ENCODE peak calls at places on chromosomes 16 and 17, in four cellular contexts. A is tibial nerve; M is naive thymus-derived CD4-positive, alpha-beta T cell; I is fibroblast of lung. H is an unnamed sample. For H3K27me3 and H3K4me1, the result is how much of the 10 kb centered on the place peaks cover.

GRCh38 chr16:70594569-70594968 is 51.8 kb upstream of the IL34 start:
- DNase-seq in A (peak), M (no peak), I (no peak), H (no peak)

GRCh38 chr17:10743316-10744009 is 13.6 kb upstream of the TMEM220 start:
- DNase-seq in A (no peak), M (no peak), I (peak), H (no peak)

GRCh38 chr16:54340531-54340930 is 53.9 kb upstream of the IRX3 start:
- DNase-seq in A (no peak), M (no peak), I (no peak), H (no peak)

GRCh38 chr17:14739656-14740431 is 439.0 kb downstream of the HS3ST3B1 start:
- DNase-seq in A (no peak), M (no peak), I (no peak), H (no peak)

GRCh38 chr16:9102379-9102778 is 10.9 kb downstream of the HAPSTR1 start:
- DNase-seq in A (no peak), M (no peak), I (peak), H (peak)

GRCh38 chr17:61400058-61400785 is 579 bp downstream of the TBX2 start:
- DNase-seq in A (no peak), M (no peak), I (peak), H (no peak)

GRCh38 chr17:73394523-73395450 is 83.0 kb upstream of the CDC42EP4 start:
- DNase-seq in A (no peak), M (no peak), I (no peak), H (no peak)

GRCh38 chr17:61638087-61638486 is 47.1 kb upstream of the NACA2 start:
- DNase-seq in A (no peak), M (no peak), I (no peak), H (no peak)

GRCh38 chr17:44223574-44224046 is 4.1 kb upstream of the UBTF start:
- DNase-seq in A (no peak), M (no peak), I (peak), H (no peak)

GRCh38 chr16:54291981-54292487 is 5.4 kb upstream of the IRX3 start:
- DNase-seq in A (no peak), M (no peak), I (peak), H (no peak)

GRCh38 chr17:58630883-58631522 is 60.8 kb downstream of the TEX14 start:
- DNase-seq in A (no peak), M (no peak), I (no peak), H (peak)

GRCh38 chr17:57319806-57320205 is 63.5 kb downstream of the MSI2 start:
- DNase-seq in A (no peak), M (no peak), I (no peak), H (no peak)

GRCh38 chr16:9012848-9013507 is 49.3 kb upstream of the USP7 start:
- DNase-seq in A (no peak), M (no peak), I (peak), H (no peak)

GRCh38 chr17:55295411-55296170 is 30.8 kb downstream of the HLF start:
- DNase-seq in A (peak), M (peak), I (peak), H (peak)

GRCh38 chr16:85172465-85173071 is 60.3 kb upstream of the CIBAR2 start:
- DNase-seq in A (no peak), M (no peak), I (peak), H (peak)

GRCh38 chr17:9239260-9239820 is 218.0 kb downstream of the NTN1 start:
- DNase-seq in A (no peak), M (no peak), I (no peak), H (no peak)

GRCh38 chr17:28926366-28926765 is 23.5 kb upstream of the DHRS13 start:
- DNase-seq in A (no peak), M (no peak), I (no peak), H (no peak)

GRCh38 chr16:30064746-30065111 is 831 bp upstream of the ALDOA start:
- DNase-seq in A (no peak), M (no peak), I (no peak), H (no peak)

GRCh38 chr16:49748322-49748721 is 107.6 kb downstream of the ZNF423 start:
- DNase-seq in A (peak), M (no peak), I (peak), H (no peak)

GRCh38 chr17:59848778-59849177 is 44.0 kb downstream of the TUBD1 start:
- DNase-seq in A (peak), M (no peak), I (peak), H (no peak)

GRCh38 chr17:12282056-12282455 is 261.4 kb downstream of the MAP2K4 start:
- DNase-seq in A (no peak), M (no peak), I (peak), H (peak)

GRCh38 chr17:14622622-14623101 is 321.8 kb downstream of the HS3ST3B1 start:
- DNase-seq in A (no peak), M (no peak), I (no peak), H (no peak)

GRCh38 chr16:65772134-65772732 is 594.3 kb upstream of the CDH5 start:
- DNase-seq in A (no peak), M (no peak), I (no peak), H (no peak)

GRCh38 chr16:57600952-57601580 is 27.4 kb upstream of the ADGRG1 start:
- DNase-seq in A (no peak), M (no peak), I (no peak), H (peak)

GRCh38 chr17:80786470-80786869 is 205.2 kb upstream of the CHMP6 start:
- DNase-seq in A (no peak), M (no peak), I (peak), H (no peak)

GRCh38 chr16:87924937-87925670 is 11.2 kb downstream of the CA5A start:
- DNase-seq in A (no peak), M (no peak), I (no peak), H (no peak)

GRCh38 chr16:10255728-10256127 is 73.5 kb upstream of the GRIN2A start:
- DNase-seq in A (no peak), M (no peak), I (no peak), H (no peak)

GRCh38 chr17:80036715-80037477 is 454 bp downstream of the CCDC40 start:
- DNase-seq in A (no peak), M (no peak), I (peak), H (no peak)

GRCh38 chr17:19708431-19709175 is 7.8 kb downstream of the SLC47A2 start:
- DNase-seq in A (no peak), M (no peak), I (no peak), H (no peak)

GRCh38 chr17:79192503-79193500 is 118.2 kb downstream of the ENGASE start:
- DNase-seq in A (no peak), M (no peak), I (peak), H (no peak)

GRCh38 chr17:38742431-38743308 is 5.5 kb downstream of the PCGF2 start:
- DNase-seq in A (no peak), M (no peak), I (peak), H (no peak)

GRCh38 chr16:87550510-87550961 is 51.8 kb upstream of the JPH3 start:
- DNase-seq in A (no peak), M (peak), I (no peak), H (no peak)

GRCh38 chr17:29069526-29070041 is 26.6 kb downstream of the PIPOX start:
- DNase-seq in A (no peak), M (no peak), I (no peak), H (no peak)

GRCh38 chr16:82368041-82368440 is 198.0 kb upstream of the MPHOSPH6 start:
- DNase-seq in A (no peak), M (no peak), I (peak), H (no peak)

GRCh38 chr17:79940381-79941087 is 95.1 kb downstream of the TBC1D16 start:
- DNase-seq in A (no peak), M (no peak), I (no peak), H (no peak)

GRCh38 chr17:34177642-34178041 is 77.4 kb upstream of the CCL2 start:
- DNase-seq in A (no peak), M (no peak), I (peak), H (peak)
- H3K27me3 ChIP-seq in A (under half), M (under half), I (under half), H (under half)

GRCh38 chr17:42270175-42270545 is 6.0 kb downstream of the STAT5B start:
- DNase-seq in A (no peak), M (no peak), I (peak), H (no peak)
- H3K27ac ChIP-seq in A (peak), M (peak), I (no peak), H (peak)

DNA sequence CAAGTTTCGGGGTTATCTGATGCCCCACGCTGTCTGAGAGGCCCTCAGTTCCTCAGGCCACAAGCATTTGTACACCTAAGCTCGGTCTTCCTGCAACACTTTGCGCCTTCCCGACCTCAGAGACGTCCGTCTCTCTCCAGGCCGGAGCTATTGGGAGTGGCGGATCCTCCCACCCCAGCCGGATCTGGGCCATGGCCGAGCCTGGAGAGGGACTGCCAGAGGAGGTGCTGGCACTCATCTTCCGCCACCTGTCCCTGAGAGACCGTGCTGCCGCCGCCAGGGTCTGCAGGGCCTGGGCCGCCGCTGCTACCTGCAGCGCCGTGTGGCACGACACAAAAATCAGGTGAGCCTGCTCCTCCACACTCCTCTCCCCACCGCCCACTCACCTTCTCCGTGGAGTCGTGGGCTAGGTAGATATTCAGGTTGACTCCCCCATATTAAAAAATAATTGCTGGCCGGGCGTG is 1.9 kb downstream of the FBXL8 start:
- DNase-seq in A (no peak), M (no peak), I (no peak), H (no peak)
- H3K4me1 ChIP-seq in A (under half), M (under half), I (under half), H (under half)

DNA sequence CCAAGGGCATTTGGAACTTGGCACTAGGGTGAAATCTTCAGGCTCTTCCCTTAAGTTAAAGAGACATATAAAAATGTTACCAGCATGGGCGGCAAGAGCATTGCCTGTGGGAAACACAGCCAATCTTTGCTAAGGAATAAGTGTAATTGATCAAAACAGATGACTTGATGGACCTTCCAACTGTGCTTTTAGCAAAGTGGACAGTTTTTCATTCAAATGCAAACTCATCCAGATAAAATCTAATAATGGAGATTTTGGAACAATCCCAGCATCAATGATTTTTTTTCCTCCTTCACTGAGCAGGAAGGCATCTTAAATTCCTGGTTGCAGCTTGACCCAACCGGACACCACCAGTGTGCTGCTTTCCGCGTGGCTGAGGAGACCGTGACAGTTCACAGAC is 42.9 kb upstream of the BHLHA9 start:
- DNase-seq in A (no peak), M (no peak), I (no peak), H (no peak)
- H3K27me3 ChIP-seq in A (half or more), M (under half), I (under half), H (half or more)

DNA sequence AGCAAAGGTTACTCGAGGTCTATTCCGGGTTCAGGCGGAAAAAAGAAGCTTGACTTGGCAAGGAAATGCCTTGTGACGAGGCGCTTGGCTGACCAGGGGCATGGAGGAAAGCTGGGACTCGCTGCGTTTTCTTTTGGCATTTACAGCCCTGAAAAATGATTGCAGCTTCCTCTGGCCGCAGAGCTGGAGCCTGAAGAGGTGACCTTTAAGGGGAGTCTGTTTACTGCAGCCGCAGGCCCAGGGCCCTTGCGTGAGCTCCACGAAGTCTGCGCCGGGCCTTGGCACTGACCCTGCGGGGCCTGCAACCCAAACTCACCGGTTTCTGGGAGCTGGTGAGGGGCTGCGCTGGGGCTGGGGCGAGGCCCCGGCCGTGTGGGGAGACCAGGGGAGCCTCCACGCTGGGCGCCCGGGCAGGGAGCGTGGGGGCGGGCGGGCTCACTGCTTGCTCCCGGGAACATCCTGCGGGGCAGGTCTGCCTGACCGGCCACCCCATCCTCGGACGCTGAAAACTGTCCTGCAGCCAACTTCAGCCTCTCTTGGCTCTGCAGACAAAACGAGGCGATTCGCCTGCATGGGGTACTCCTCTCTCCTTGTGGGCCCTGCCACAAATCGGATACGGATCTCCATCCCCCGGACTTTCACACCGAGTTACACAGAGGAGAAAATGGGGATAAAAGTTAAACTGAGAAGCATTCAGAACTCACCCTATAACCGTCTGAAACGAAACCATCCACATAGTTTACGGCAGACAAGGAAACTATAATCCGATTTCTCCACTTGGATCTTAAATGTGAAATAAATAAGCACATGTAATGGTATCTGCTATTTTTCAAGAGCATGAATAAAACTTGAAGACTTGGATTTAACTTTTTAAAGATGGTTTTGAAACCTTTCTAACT is 206.3 kb upstream of the FOXF1 start:
- DNase-seq in A (no peak), M (no peak), I (no peak), H (no peak)
- H3K27ac ChIP-seq in A (no peak), M (no peak), I (peak), H (no peak)

GRCh38 chr17:42313389-42313772 is 25.1 kb downstream of the STAT5A start:
- DNase-seq in A (no peak), M (no peak), I (no peak), H (no peak)
- H3K4me1 ChIP-seq in A (under half), M (under half), I (under half), H (under half)

GRCh38 chr16:12090162-12090552 is 113.6 kb downstream of the SNX29 start:
- DNase-seq in A (no peak), M (no peak), I (no peak), H (no peak)

GRCh38 chr16:12092347-12092882 is 115.9 kb downstream of the SNX29 start:
- DNase-seq in A (no peak), M (no peak), I (peak), H (no peak)

GRCh38 chr16:12093902-12094301 is 117.4 kb downstream of the SNX29 start:
- DNase-seq in A (no peak), M (no peak), I (no peak), H (no peak)

GRCh38 chr16:12089492-12090161 is 113.1 kb downstream of the SNX29 start:
- DNase-seq in A (no peak), M (peak), I (peak), H (no peak)

DNA sequence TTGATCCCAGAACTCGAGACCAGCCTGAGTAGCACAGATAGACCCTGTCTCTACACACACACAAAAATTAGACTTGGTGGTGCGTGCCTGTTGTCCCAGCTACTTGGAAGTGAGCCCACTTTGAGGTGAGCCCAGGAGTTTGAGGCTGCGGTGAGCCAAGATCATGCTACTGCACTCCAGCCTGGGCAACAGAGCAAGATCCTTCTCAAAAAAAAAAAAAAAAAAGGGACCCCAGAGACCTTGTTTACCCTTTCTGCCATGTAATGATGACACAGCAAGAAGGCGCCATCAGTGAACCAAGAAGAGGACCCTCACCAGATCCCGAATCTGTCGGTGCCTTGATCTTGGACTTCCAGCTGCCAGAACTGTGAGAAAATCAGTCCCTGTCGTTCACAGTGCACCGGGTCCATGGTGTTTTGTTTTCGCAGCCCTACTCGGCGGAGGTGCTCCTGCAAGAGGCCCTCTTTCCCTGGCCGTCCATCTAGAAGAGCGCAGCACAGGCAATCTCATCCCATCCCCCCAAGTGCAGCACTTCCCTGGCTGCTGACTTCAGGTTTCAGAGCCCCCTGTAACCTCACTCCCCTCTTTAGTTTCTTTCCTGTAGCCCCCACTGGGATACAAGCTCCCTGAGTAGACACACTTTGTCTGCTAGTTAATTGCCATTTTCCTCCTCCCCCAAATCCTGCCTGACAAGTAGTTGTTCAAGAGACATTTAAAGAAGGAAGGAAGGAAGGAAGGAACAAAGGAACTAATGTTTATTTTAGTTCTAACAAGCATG is 115.2 kb downstream of the SNX29 start:
- DNase-seq in A (no peak), M (no peak), I (no peak), H (no peak)
- H3K27me3 ChIP-seq in A (under half), M (under half), I (under half), H (under half)

GRCh38 chr17:16446338-16446983 is 31.1 kb downstream of the TRPV2 start:
- DNase-seq in A (no peak), M (no peak), I (no peak), H (no peak)
- H3K27ac ChIP-seq in A (no peak), M (no peak), I (no peak), H (no peak)

GRCh38 chr16:4385066-4385788 is 13.6 kb downstream of the VASN start:
- DNase-seq in A (no peak), M (no peak), I (no peak), H (no peak)
- H3K4me1 ChIP-seq in A (under half), M (under half), I (half or more), H (half or more)

H was measured in SJSA1.